ENCODE peak calls at places on chromosome 1, in ten cellular contexts. X is NCI-H1694 treated with DMSO at 0.1 percent for 48 hours; R is stimulated activated CD8-positive, alpha-beta memory T cell treated with anti-CD3 and anti-CD28 coated beads, Interleukin-2, amount 100 ng/mL, for 1 hour; D is ureter; Y is AG08395; L is activated CD4-positive, alpha-beta memory T cell treated with anti-CD3 and anti-CD28 coated beads for 36 hours; K is NCI-H82; B is ovary; U is central memory CD4-positive, alpha-beta T cell; G is T-helper 17 cell. P is an unnamed sample.

GRCh38 chr1:171663854-171664550 is 11.5 kb upstream of the MYOC start:
- DNase-seq in X (no peak), R (no peak), D (no peak), Y (peak), L (no peak), K (peak), B (no peak), U (no peak), G (no peak), P (no peak)

GRCh38 chr1:178341218-178341956 is 155.4 kb downstream of the CLEC20A start:
- DNase-seq in X (no peak), R (no peak), D (peak), Y (peak), L (no peak), K (no peak), B (peak), U (no peak), G (no peak), P (no peak)

GRCh38 chr1:197559244-197559643 is 216.0 kb downstream of the DENND1B start:
- DNase-seq in X (no peak), R (no peak), D (no peak), Y (no peak), L (no peak), K (no peak), B (no peak), U (no peak), G (no peak), P (no peak)

GRCh38 chr1:193190096-193190744 is 3.8 kb upstream of the B3GALT2 start:
- DNase-seq in X (no peak), R (no peak), D (no peak), Y (peak), L (no peak), K (peak), B (no peak), U (no peak), G (no peak), P (no peak)

GRCh38 chr1:222570837-222571236 is 18.9 kb downstream of the TAF1A start:
- DNase-seq in X (no peak), R (no peak), D (no peak), Y (no peak), L (no peak), K (no peak), B (no peak), U (no peak), G (no peak), P (no peak)

GRCh38 chr1:52360595-52360968 is 5.4 kb downstream of the CC2D1B start:
- DNase-seq in X (no peak), R (no peak), D (no peak), Y (no peak), L (no peak), K (no peak), B (no peak), U (no peak), G (no peak), P (no peak)

GRCh38 chr1:16145030-16145987 is 10.6 kb downstream of the EPHA2 start:
- DNase-seq in X (no peak), R (no peak), D (peak), Y (peak), L (no peak), K (no peak), B (peak), U (no peak), G (no peak), P (peak)

GRCh38 chr1:17802164-17802563 is 47.0 kb downstream of the ACTL8 start:
- DNase-seq in X (no peak), R (no peak), D (no peak), Y (peak), L (no peak), K (no peak), B (no peak), U (no peak), G (no peak), P (no peak)

GRCh38 chr1:218345673-218346390 is 696 bp downstream of the TGFB2 start:
- DNase-seq in X (peak), R (no peak), D (peak), Y (peak), L (peak), K (peak), B (peak), U (peak), G (peak), P (no peak)

GRCh38 chr1:167824163-167824794 is 89.7 kb downstream of the ADCY10 start:
- DNase-seq in X (no peak), R (no peak), D (no peak), Y (no peak), L (no peak), K (no peak), B (no peak), U (no peak), G (no peak), P (no peak)

GRCh38 chr1:6112690-6113005 is 67.0 kb downstream of the KCNAB2 start:
- DNase-seq in X (no peak), R (no peak), D (no peak), Y (no peak), L (no peak), K (no peak), B (no peak), U (no peak), G (no peak), P (no peak)

GRCh38 chr1:168380945-168381344 is 100.3 kb downstream of the TBX19 start:
- DNase-seq in X (no peak), R (no peak), D (no peak), Y (no peak), L (no peak), K (no peak), B (no peak), U (no peak), G (no peak), P (no peak)

GRCh38 chr1:97202981-97203380 is 481.4 kb downstream of the PTBP2 start:
- DNase-seq in X (no peak), R (no peak), D (no peak), Y (no peak), L (no peak), K (peak), B (no peak), U (no peak), G (no peak), P (no peak)

GRCh38 chr1:93969371-93969770 is 60.1 kb upstream of the GCLM start:
- DNase-seq in X (no peak), R (no peak), D (no peak), Y (no peak), L (no peak), K (no peak), B (no peak), U (no peak), G (no peak), P (no peak)

GRCh38 chr1:164576311-164577271 is 17.6 kb downstream of the PBX1 start:
- DNase-seq in X (no peak), R (no peak), D (no peak), Y (peak), L (no peak), K (no peak), B (peak), U (no peak), G (no peak), P (no peak)

GRCh38 chr1:230158422-230159291 is 91.6 kb downstream of the GALNT2 start:
- DNase-seq in X (no peak), R (no peak), D (no peak), Y (no peak), L (no peak), K (peak), B (no peak), U (no peak), G (no peak), P (no peak)

GRCh38 chr1:245142171-245142798 is 12.5 kb upstream of the KIF26B start:
- DNase-seq in X (no peak), R (no peak), D (no peak), Y (no peak), L (no peak), K (no peak), B (no peak), U (no peak), G (no peak), P (no peak)

GRCh38 chr1:236514703-236515442 is 8.9 kb upstream of the LGALS8 start:
- DNase-seq in X (peak), R (no peak), D (no peak), Y (no peak), L (no peak), K (no peak), B (no peak), U (no peak), G (no peak), P (no peak)

GRCh38 chr1:180953791-180954721 is 41.4 kb downstream of the KIAA1614 start:
- DNase-seq in X (no peak), R (peak), D (peak), Y (peak), L (peak), K (no peak), B (peak), U (peak), G (peak), P (no peak)

GRCh38 chr1:35324486-35324885 is 56.0 kb downstream of the ZMYM4 start:
- DNase-seq in X (no peak), R (no peak), D (no peak), Y (peak), L (no peak), K (no peak), B (no peak), U (no peak), G (no peak), P (no peak)

GRCh38 chr1:3349161-3349967 is 105.1 kb upstream of the ARHGEF16 start:
- DNase-seq in X (no peak), R (no peak), D (no peak), Y (no peak), L (no peak), K (peak), B (no peak), U (no peak), G (no peak), P (no peak)

GRCh38 chr1:228000836-228001563 is 5.8 kb upstream of the WNT3A start:
- DNase-seq in X (no peak), R (no peak), D (no peak), Y (peak), L (peak), K (no peak), B (no peak), U (no peak), G (no peak), P (no peak)

GRCh38 chr1:175132456-175132855 is 60.1 kb downstream of the KIAA0040 start:
- DNase-seq in X (no peak), R (no peak), D (no peak), Y (peak), L (no peak), K (no peak), B (no peak), U (no peak), G (no peak), P (no peak)

GRCh38 chr1:236795757-236796719 is 946 bp downstream of the MTR start:
- DNase-seq in X (peak), R (no peak), D (no peak), Y (peak), L (peak), K (peak), B (no peak), U (no peak), G (peak), P (no peak)

GRCh38 chr1:85245891-85246290 is 13.6 kb downstream of the C1orf52 start:
- DNase-seq in X (no peak), R (no peak), D (no peak), Y (no peak), L (no peak), K (no peak), B (no peak), U (no peak), G (no peak), P (no peak)

GRCh38 chr1:6205849-6206845 is at the start of gene RNF207:
- DNase-seq in X (no peak), R (no peak), D (peak), Y (peak), L (peak), K (peak), B (no peak), U (peak), G (peak), P (peak)

GRCh38 chr1:63454269-63454668 is 68.8 kb downstream of the ITGB3BP start:
- DNase-seq in X (no peak), R (no peak), D (no peak), Y (no peak), L (no peak), K (peak), B (no peak), U (no peak), G (no peak), P (no peak)

GRCh38 chr1:153032073-153032472 is 1.1 kb downstream of the SPRR1B start:
- DNase-seq in X (no peak), R (no peak), D (no peak), Y (no peak), L (no peak), K (no peak), B (no peak), U (no peak), G (no peak), P (no peak)

GRCh38 chr1:182962554-182963115 is 9.7 kb upstream of the SHCBP1L start:
- DNase-seq in X (peak), R (no peak), D (peak), Y (peak), L (peak), K (peak), B (peak), U (no peak), G (no peak), P (peak)

GRCh38 chr1:73998348-73998959 is 199.5 kb downstream of the LRRIQ3 start:
- DNase-seq in X (peak), R (no peak), D (no peak), Y (peak), L (no peak), K (peak), B (no peak), U (no peak), G (no peak), P (peak)